ENCODE peak calls at places on chromosomes 4 and X, in four cellular contexts. D is HepG2, A is endothelial cell of umbilical vein, N is neuronal stem cell. U is an unnamed sample. For H3K9me3, the result is how much of the 10 kb centered on the place peaks cover.

GRCh38 chr4:26032572-26033320 is 118.7 kb downstream of the SMIM20 start:
- DNase-seq in D (peak), A (no peak), N (no peak), U (peak)

GRCh38 chr4:41209901-41210300 is 4.4 kb downstream of the APBB2 start:
- DNase-seq in D (no peak), A (no peak), N (no peak), U (no peak)

GRCh38 chrX:23959781-23960180 is 52.0 kb downstream of the CXorf58 start:
- DNase-seq in D (no peak), A (no peak), N (no peak), U (no peak)

GRCh38 chr4:127162741-127163140 is 470.0 kb upstream of the INTU start:
- DNase-seq in D (no peak), A (no peak), N (no peak), U (peak)

GRCh38 chr4:121011138-121011537 is 61.2 kb downstream of the NDNF start:
- DNase-seq in D (no peak), A (no peak), N (no peak), U (no peak)

GRCh38 chr4:127540497-127541026 is 92.2 kb upstream of the INTU start:
- DNase-seq in D (no peak), A (no peak), N (no peak), U (no peak)

GRCh38 chrX:40854242-40854641 is 118.9 kb upstream of the MED14 start:
- DNase-seq in D (no peak), A (no peak), N (no peak), U (no peak)

GRCh38 chr4:114464873-114465272 is 133.7 kb upstream of the UGT8 start:
- DNase-seq in D (no peak), A (no peak), N (no peak), U (peak)

GRCh38 chrX:72084114-72084513 is 47.6 kb downstream of the RTL5 start:
- DNase-seq in D (no peak), A (no peak), N (no peak), U (no peak)

GRCh38 chr4:163590103-163590502 is 95.6 kb downstream of the TMA16 start:
- DNase-seq in D (no peak), A (no peak), N (no peak), U (no peak)

GRCh38 chr4:7938513-7939376 is 916 bp downstream of the AFAP1 start:
- DNase-seq in D (no peak), A (peak), N (no peak), U (peak)

GRCh38 chr4:4869380-4869723 is 9.9 kb downstream of the MSX1 start:
- DNase-seq in D (no peak), A (no peak), N (peak), U (no peak)

GRCh38 chr4:6278801-6279197 is 9.1 kb downstream of the WFS1 start:
- DNase-seq in D (peak), A (peak), N (no peak), U (peak)

GRCh38 chr4:13533670-13534343 is 10.5 kb downstream of the NKX3-2 start:
- DNase-seq in D (no peak), A (no peak), N (no peak), U (no peak)

GRCh38 chr4:5118091-5118786 is 67.0 kb downstream of the STK32B start:
- DNase-seq in D (no peak), A (no peak), N (no peak), U (no peak)

GRCh38 chrX:85244411-85245210 is 820 bp downstream of the ZNF711 start:
- DNase-seq in D (no peak), A (peak), N (peak), U (peak)

GRCh38 chrX:51852096-51852495 is 41.3 kb upstream of the MAGED1 start:
- DNase-seq in D (no peak), A (no peak), N (no peak), U (no peak)

GRCh38 chrX:130120321-130120731 is 10.0 kb upstream of the ELF4 start:
- DNase-seq in D (no peak), A (peak), N (no peak), U (no peak)

GRCh38 chr4:125762537-125762936 is 447.8 kb downstream of the FAT4 start:
- DNase-seq in D (no peak), A (no peak), N (no peak), U (no peak)

GRCh38 chr4:113117346-113117677 is 67.9 kb downstream of the ANK2 start:
- DNase-seq in D (no peak), A (no peak), N (no peak), U (no peak)

GRCh38 chrX:31423575-31424284 is 351.9 kb upstream of the FTHL17 start:
- DNase-seq in D (peak), A (peak), N (no peak), U (peak)

GRCh38 chr4:138562544-138562961 is 320.4 kb upstream of the SLC7A11 start:
- DNase-seq in D (no peak), A (peak), N (no peak), U (peak)

GRCh38 chrX:65643046-65643785 is 24.2 kb upstream of the MSN start:
- DNase-seq in D (no peak), A (peak), N (no peak), U (peak)

GRCh38 chr4:170978990-170979389 is 834.2 kb upstream of the GALNTL6 start:
- DNase-seq in D (peak), A (no peak), N (no peak), U (no peak)

GRCh38 chrX:3514996-3515395 is 168.5 kb upstream of the MXRA5 start:
- DNase-seq in D (no peak), A (no peak), N (no peak), U (peak)

GRCh38 chr4:178198691-178199090 is 756.5 kb upstream of the AGA start:
- DNase-seq in D (no peak), A (no peak), N (no peak), U (peak)

GRCh38 chrX:12975670-12975965 is 708 bp downstream of the TMSB4X start:
- DNase-seq in D (no peak), A (no peak), N (no peak), U (no peak)

GRCh38 chr4:113112341-113112978 is 63.0 kb downstream of the ANK2 start:
- DNase-seq in D (no peak), A (no peak), N (no peak), U (no peak)

GRCh38 chr4:33709247-33709646 is 2535.1 kb downstream of the ARAP2 start:
- DNase-seq in D (no peak), A (no peak), N (no peak), U (peak)
- H3K9me3 ChIP-seq in D (half or more), A (under half), N (under half), U (under half)

DNA sequence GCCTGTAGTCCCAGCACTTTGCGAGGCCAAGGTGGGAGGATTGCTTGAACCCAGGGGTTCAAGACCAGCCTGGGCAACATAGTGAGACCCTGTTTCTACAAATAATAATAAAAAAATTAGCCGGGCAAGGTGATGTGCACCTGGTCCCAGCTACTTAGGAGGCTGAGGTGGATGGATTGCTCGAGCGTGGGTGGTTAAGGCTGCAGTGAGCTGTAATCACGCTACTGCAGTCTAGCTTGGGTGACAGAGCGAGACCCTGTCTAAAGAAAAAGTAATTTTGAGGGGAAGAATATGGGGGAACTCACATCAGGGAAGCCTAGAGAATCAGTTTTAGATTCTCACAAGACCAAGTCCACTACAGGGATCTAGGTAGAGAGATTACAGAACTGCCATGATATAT is 28.9 kb upstream of the LCORL start:
- DNase-seq in D (no peak), A (no peak), N (no peak), U (no peak)
- H3K4me2 ChIP-seq in D (no peak), A (no peak), N (no peak), U (no peak)

GRCh38 chrX:47878198-47878597 is 41.5 kb downstream of the ZNF81 start:
- DNase-seq in D (no peak), A (no peak), N (no peak), U (no peak)
- H3K9me3 ChIP-seq in D (under half), A (under half), N (under half), U (under half)

DNA sequence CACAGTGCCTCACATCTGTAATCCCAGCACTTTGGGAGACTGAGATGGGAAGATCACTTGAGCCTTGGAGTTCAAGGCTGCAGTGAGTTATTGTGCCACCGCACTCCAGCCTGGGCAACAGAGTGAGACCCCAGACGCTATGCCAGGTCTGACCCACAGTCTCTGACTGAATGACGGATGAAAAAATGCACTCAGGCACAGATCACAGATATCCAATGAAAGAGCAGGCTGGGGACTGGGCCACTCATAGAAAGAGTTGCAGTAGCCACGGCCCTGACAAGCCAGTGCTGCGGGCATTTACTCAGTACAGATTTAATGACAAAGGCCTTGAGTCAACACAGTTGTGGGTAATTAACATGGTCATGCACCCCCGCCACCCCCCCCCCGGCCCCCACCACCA is 22.7 kb downstream of the NUDT6 start:
- DNase-seq in D (no peak), A (no peak), N (no peak), U (no peak)
- H3K4me2 ChIP-seq in D (no peak), A (no peak), N (no peak), U (no peak)

GRCh38 chrX:137565921-137566745 is at the start of gene ZIC3:
- DNase-seq in D (no peak), A (peak), N (no peak), U (peak)

GRCh38 chrX:137566746-137567473 is 983 bp downstream of the ZIC3 start:
- DNase-seq in D (no peak), A (no peak), N (no peak), U (no peak)

GRCh38 chrX:137569470-137569891 is 3.6 kb downstream of the ZIC3 start:
- DNase-seq in D (no peak), A (no peak), N (no peak), U (no peak)

GRCh38 chrX:137567474-137568232 is 1.7 kb downstream of the ZIC3 start:
- DNase-seq in D (no peak), A (no peak), N (no peak), U (no peak)

DNA sequence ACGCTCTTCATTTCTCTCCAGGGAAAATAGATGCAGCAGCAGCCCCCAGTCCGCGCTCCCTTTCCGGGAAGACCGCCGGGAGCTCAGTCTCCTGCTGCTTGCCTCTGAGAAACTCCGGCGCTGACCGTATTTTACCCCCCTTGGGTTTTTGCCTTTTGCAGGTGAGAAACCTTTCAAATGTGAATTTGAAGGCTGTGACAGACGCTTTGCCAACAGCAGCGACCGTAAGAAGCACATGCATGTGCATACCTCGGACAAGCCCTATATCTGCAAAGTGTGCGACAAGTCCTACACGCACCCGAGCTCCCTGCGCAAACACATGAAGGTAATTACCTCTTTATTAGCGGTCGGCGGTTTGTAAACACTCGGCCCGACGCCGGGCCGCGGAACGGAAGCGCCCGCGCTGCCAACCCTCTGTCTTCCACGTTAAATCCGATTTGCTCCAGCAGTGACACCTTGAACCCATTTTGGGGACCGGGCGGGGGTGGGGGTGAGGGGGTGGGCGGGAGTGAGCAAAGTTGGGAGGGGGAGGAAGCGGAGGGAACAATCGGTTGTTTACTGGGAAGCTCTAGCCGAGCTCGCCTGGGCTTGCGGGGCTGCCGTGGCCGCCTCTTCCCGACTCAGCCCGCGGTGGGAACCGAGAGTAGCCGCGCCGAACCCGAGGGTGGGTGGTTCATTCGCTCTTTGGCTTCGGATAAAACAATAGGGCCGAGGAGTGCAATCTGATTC is 3.0 kb downstream of the ZIC3 start:
- DNase-seq in D (no peak), A (no peak), N (no peak), U (no peak)
- H3K9me3 ChIP-seq in D (under half), A (under half), N (under half), U (under half)

DNA sequence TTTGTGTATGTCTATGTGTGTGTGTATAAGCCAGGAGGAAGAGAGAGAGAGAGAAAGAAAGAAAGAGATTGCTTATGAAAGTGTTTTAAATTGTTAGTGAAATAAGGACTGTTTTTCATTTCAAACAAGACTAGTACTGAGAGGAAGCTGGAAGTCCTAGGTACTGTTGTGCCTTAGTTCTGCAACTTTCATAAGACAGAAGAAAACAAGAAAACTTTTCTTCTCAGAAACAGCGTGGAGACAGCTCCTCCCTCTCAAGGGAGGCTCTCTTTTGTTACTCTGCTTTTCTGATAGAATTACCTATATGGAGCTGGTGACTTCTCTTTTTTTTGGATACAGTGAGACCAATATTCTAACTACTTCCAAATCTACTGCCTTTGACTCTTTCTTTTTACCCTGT is 62.5 kb downstream of the BANK1 start:
- DNase-seq in D (no peak), A (no peak), N (no peak), U (no peak)
- H3K4me2 ChIP-seq in D (no peak), A (no peak), N (no peak), U (peak)

GRCh38 chr4:200936-201335 is 76.6 kb downstream of the ZNF718 start:
- DNase-seq in D (no peak), A (no peak), N (no peak), U (no peak)

GRCh38 chr4:211033-211511 is 86.8 kb downstream of the ZNF718 start:
- DNase-seq in D (no peak), A (no peak), N (no peak), U (no peak)

GRCh38 chr4:206054-206453 is 81.8 kb downstream of the ZNF718 start:
- DNase-seq in D (no peak), A (no peak), N (no peak), U (no peak)

GRCh38 chr4:205097-205756 is 80.9 kb downstream of the ZNF718 start:
- DNase-seq in D (no peak), A (no peak), N (no peak), U (no peak)
- H3K9me3 ChIP-seq in D (half or more), A (under half), N (half or more), U (under half)

DNA sequence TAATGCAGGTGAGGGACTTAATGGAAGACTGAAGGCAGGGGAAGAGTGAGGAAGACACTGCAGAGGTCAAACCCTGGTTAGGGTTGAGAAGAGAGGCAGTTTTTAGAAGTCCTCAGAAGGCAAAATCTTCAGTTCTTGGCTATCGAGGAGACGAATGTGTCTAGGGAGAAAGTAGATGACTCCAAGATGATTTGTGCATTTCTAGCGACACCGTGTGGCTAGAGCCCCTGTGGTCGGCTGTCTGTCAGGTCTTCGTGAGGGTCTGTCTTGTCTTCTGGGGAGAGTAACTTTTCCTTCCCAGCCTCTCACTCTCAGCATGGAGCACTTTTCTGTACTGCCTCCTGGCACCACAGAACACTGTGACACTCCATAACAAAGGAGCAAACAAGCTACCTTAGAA is 458.1 kb downstream of the STIM2 start:
- DNase-seq in D (peak), A (no peak), N (peak), U (no peak)
- H3K4me2 ChIP-seq in D (no peak), A (no peak), N (no peak), U (no peak)